ENCODE peak calls at places on chromosomes 1 and 21, in six cellular contexts. X is EL; Q is left colon; W is foreskin fibroblast; E is activated CD8-positive, alpha-beta memory T cell treated with anti-CD3 and anti-CD28 coated beads for 48 hours; P is suprapubic skin. G is an unnamed sample.

GRCh38 chr1:46179138-46180081 is 3.1 kb upstream of the P3R3URF start:
- DNase-seq in X (peak), Q (peak), W (peak), E (no peak), P (no peak), G (peak)

GRCh38 chr21:37202221-37202805 is 64.8 kb downstream of the VPS26C start:
- DNase-seq in X (no peak), Q (no peak), W (no peak), E (no peak), P (no peak), G (no peak)

GRCh38 chr1:228337711-228338520 is 68.7 kb downstream of the TRIM11 start:
- DNase-seq in X (no peak), Q (peak), W (no peak), E (no peak), P (peak), G (no peak)

GRCh38 chr21:21722736-21723135 is 724.5 kb downstream of the NCAM2 start:
- DNase-seq in X (no peak), Q (no peak), W (no peak), E (no peak), P (no peak), G (no peak)

GRCh38 chr1:94004924-94005323 is 95.7 kb upstream of the GCLM start:
- DNase-seq in X (no peak), Q (no peak), W (peak), E (no peak), P (no peak), G (no peak)

GRCh38 chr1:59077739-59078503 is 219.0 kb upstream of the FGGY start:
- DNase-seq in X (no peak), Q (no peak), W (no peak), E (no peak), P (no peak), G (no peak)

GRCh38 chr21:34910396-34910795 is 138.7 kb downstream of the RUNX1 start:
- DNase-seq in X (no peak), Q (no peak), W (no peak), E (no peak), P (no peak), G (no peak)

GRCh38 chr1:65734976-65735375 is 57.7 kb upstream of the PDE4B start:
- DNase-seq in X (peak), Q (no peak), W (peak), E (no peak), P (no peak), G (peak)

GRCh38 chr1:221291113-221291512 is 411.9 kb downstream of the HLX start:
- DNase-seq in X (no peak), Q (no peak), W (peak), E (no peak), P (no peak), G (no peak)

GRCh38 chr1:229710746-229711145 is 84.7 kb downstream of the URB2 start:
- DNase-seq in X (no peak), Q (no peak), W (no peak), E (no peak), P (no peak), G (no peak)

GRCh38 chr1:197841828-197842573 is 60.4 kb upstream of the C1orf53 start:
- DNase-seq in X (peak), Q (no peak), W (peak), E (no peak), P (no peak), G (peak)

GRCh38 chr1:55789466-55789865 is 574.3 kb upstream of the USP24 start:
- DNase-seq in X (no peak), Q (no peak), W (no peak), E (no peak), P (no peak), G (no peak)

GRCh38 chr1:53375440-53375839 is 47.6 kb upstream of the LRP8 start:
- DNase-seq in X (no peak), Q (no peak), W (no peak), E (no peak), P (peak), G (no peak)

GRCh38 chr1:212488436-212489283 is 55.9 kb downstream of the NENF start:
- DNase-seq in X (peak), Q (peak), W (peak), E (no peak), P (peak), G (peak)

GRCh38 chr1:209675567-209676154 is 449 bp downstream of the G0S2 start:
- DNase-seq in X (peak), Q (no peak), W (peak), E (no peak), P (no peak), G (no peak)

GRCh38 chr1:89516055-89516454 is 8.6 kb upstream of the LRRC8B start:
- DNase-seq in X (peak), Q (no peak), W (peak), E (no peak), P (no peak), G (peak)

GRCh38 chr1:33152685-33153432 is 29.0 kb downstream of the TRIM62 start:
- DNase-seq in X (peak), Q (no peak), W (peak), E (no peak), P (no peak), G (no peak)

GRCh38 chr21:34602061-34602460 is 12.9 kb downstream of the RCAN1 start:
- DNase-seq in X (no peak), Q (no peak), W (no peak), E (no peak), P (no peak), G (no peak)

GRCh38 chr21:37220433-37220980 is 46.6 kb downstream of the VPS26C start:
- DNase-seq in X (peak), Q (no peak), W (peak), E (no peak), P (no peak), G (peak)

GRCh38 chr1:222829868-222830267 is 15.0 kb downstream of the DISP1 start:
- DNase-seq in X (no peak), Q (no peak), W (peak), E (no peak), P (no peak), G (peak)

G was measured in HCEC 1CT.